ENCODE peak calls at places on chromosomes 7 and 10, in seven cellular contexts. N, L, D, Y, C, T and S are unnamed samples.

GRCh38 chr10:76954838-76955237 is 682.8 kb downstream of the KCNMA1 start:
- DNase-seq in N (no peak), L (no peak), D (no peak), Y (no peak), C (no peak), T (no peak), S (no peak)

GRCh38 chr7:77684030-77684429 is 12.2 kb upstream of the RSBN1L start:
- DNase-seq in N (peak; percentile 44), L (peak; percentile 51), D (no peak), Y (peak; percentile 35), C (no peak), T (peak; percentile 18), S (no peak)

GRCh38 chr7:106542550-106543220 is 118.3 kb downstream of the CCDC71L start:
- DNase-seq in N (peak; percentile 86), L (peak; percentile 20), D (peak; percentile 17), Y (no peak), C (no peak), T (peak; percentile 66), S (no peak)

GRCh38 chr7:139830292-139830691 is 1.2 kb downstream of the TBXAS1 start:
- DNase-seq in N (peak; percentile 36), L (no peak), D (no peak), Y (no peak), C (no peak), T (no peak), S (no peak)

GRCh38 chr10:69340695-69341094 is 62.4 kb downstream of the HK1 start:
- DNase-seq in N (no peak), L (no peak), D (no peak), Y (no peak), C (no peak), T (no peak), S (no peak)

GRCh38 chr7:101728128-101728527 is 89.3 kb upstream of the CUX1 start:
- DNase-seq in N (no peak), L (no peak), D (no peak), Y (no peak), C (no peak), T (no peak), S (no peak)

GRCh38 chr10:14782691-14783363 is 8.1 kb upstream of the FAM107B start:
- DNase-seq in N (peak; percentile 2), L (no peak), D (no peak), Y (no peak), C (no peak), T (no peak), S (no peak)

GRCh38 chr7:152076324-152076821 is 50.9 kb downstream of the GALNT11 start:
- DNase-seq in N (no peak), L (no peak), D (peak; percentile 17), Y (peak; percentile 77), C (no peak), T (peak; percentile 18), S (no peak)

GRCh38 chr7:115747174-115747573 is 283.4 kb downstream of the TFEC start:
- DNase-seq in N (no peak), L (no peak), D (no peak), Y (no peak), C (no peak), T (no peak), S (no peak)

GRCh38 chr10:114881916-114882315 is 56.1 kb upstream of the TRUB1 start:
- DNase-seq in N (no peak), L (no peak), D (no peak), Y (no peak), C (no peak), T (no peak), S (no peak)

GRCh38 chr7:134619627-134620331 is 26.9 kb upstream of the BPGM start:
- DNase-seq in N (peak; percentile 96), L (no peak), D (no peak), Y (no peak), C (no peak), T (no peak), S (no peak)

GRCh38 chr10:120205368-120206018 is 251.5 kb upstream of the PLPP4 start:
- DNase-seq in N (no peak), L (no peak), D (no peak), Y (no peak), C (no peak), T (no peak), S (no peak)

GRCh38 chr10:58932126-58932525 is 244.3 kb upstream of the PHYHIPL start:
- DNase-seq in N (peak; percentile 97), L (no peak), D (no peak), Y (no peak), C (no peak), T (no peak), S (no peak)

GRCh38 chr7:150514748-150515222 is at the start of gene GIMAP7:
- DNase-seq in N (no peak), L (no peak), D (peak; percentile 77), Y (no peak), C (no peak), T (no peak), S (peak; percentile 48)

GRCh38 chr10:15144788-15145187 is 23.7 kb downstream of the NMT2 start:
- DNase-seq in N (peak; percentile 52), L (no peak), D (no peak), Y (no peak), C (no peak), T (no peak), S (no peak)

GRCh38 chr10:97676770-97677581 is 10.1 kb downstream of the AVPI1 start:
- DNase-seq in N (peak; percentile 48), L (no peak), D (peak; percentile 59), Y (peak; percentile 55), C (no peak), T (peak; percentile 69), S (peak; percentile 24)

GRCh38 chr7:92735707-92736106 is 100.7 kb downstream of the CDK6 start:
- DNase-seq in N (peak; percentile 83), L (no peak), D (no peak), Y (no peak), C (no peak), T (no peak), S (no peak)

GRCh38 chr7:43398831-43399230 is 184.1 kb upstream of the STK17A start:
- DNase-seq in N (no peak), L (no peak), D (no peak), Y (no peak), C (no peak), T (no peak), S (no peak)

GRCh38 chr10:87093461-87094372 is 926 bp downstream of the GLUD1 start:
- DNase-seq in N (peak; percentile 43), L (peak; percentile 70), D (peak; percentile 46), Y (peak; percentile 66), C (peak; percentile 64), T (peak; percentile 68), S (peak; percentile 46)

GRCh38 chr10:46520381-46520780 is 36.1 kb downstream of the GPRIN2 start:
- DNase-seq in N (no peak), L (no peak), D (no peak), Y (no peak), C (no peak), T (no peak), S (no peak)

DNA sequence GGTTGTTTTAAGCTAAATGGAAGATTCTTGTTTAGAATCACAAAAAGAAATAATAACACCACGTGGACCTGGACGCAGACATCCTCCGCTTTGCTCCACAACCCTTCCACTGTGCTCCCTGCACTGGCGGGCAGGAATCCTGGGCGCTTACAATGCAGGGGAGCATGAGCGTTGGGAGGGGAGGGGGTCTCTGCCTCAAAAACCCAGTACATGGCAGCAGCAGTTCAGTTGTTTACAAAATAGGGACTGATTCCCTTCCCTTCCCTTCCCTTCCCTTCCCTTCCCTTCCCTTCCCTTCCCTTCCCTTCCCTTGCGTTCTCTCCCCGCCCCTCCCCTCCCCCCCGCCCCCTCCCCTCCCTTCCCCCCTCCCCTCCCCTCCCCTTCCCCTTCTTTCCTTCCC is 169.6 kb upstream of the ITGB1 start:
- DNase-seq in N (no peak), L (no peak), D (no peak), Y (no peak), C (no peak), T (no peak), S (no peak)
- H3K9me3 ChIP-seq in N (no peaks in the 10 kb centered on the region), L (no peaks in the 10 kb centered on the region), D (no peaks in the 10 kb centered on the region), Y (no peaks in the 10 kb centered on the region), C (no peaks in the 10 kb centered on the region), T (no peaks in the 10 kb centered on the region), S (no peaks in the 10 kb centered on the region)

GRCh38 chr10:107803541-107803940 is 639.0 kb upstream of the SORCS1 start:
- DNase-seq in N (no peak), L (no peak), D (no peak), Y (no peak), C (no peak), T (no peak), S (no peak)

GRCh38 chr10:107800061-107800460 is 635.6 kb upstream of the SORCS1 start:
- DNase-seq in N (no peak), L (no peak), D (no peak), Y (no peak), C (no peak), T (no peak), S (no peak)

GRCh38 chr10:107809889-107810288 is 645.4 kb upstream of the SORCS1 start:
- DNase-seq in N (no peak), L (no peak), D (no peak), Y (no peak), C (no peak), T (no peak), S (no peak)

GRCh38 chr10:107806006-107806405 is 641.5 kb upstream of the SORCS1 start:
- DNase-seq in N (no peak), L (no peak), D (no peak), Y (no peak), C (no peak), T (no peak), S (no peak)
- H3K9me3 ChIP-seq in N (no peaks in the 10 kb centered on the region), L (no peaks in the 10 kb centered on the region), D (peaks cover 4% of the 10 kb centered on the region), Y (no peaks in the 10 kb centered on the region), C (no peaks in the 10 kb centered on the region), T (no peaks in the 10 kb centered on the region), S (no peaks in the 10 kb centered on the region)

DNA sequence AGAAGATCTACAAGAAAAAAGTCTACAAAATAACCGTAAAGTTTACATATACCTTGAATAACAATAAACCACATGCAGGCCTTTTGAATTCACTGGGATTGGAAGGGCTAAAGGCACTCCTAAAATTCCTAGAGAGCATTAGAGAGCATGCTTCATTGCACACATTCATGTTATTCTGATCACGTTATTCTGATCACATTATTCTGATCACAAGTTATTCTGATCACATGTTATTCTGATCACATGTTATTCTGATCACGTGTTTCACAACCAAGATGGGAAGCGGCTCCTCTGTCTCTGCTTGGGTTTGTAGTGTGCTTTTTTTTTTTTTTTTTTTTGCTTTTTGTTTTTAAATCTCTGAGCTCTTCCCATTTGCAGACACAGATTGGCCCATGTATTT is 20.5 kb downstream of the ADARB2 start:
- DNase-seq in N (no peak), L (no peak), D (no peak), Y (no peak), C (no peak), T (no peak), S (no peak)
- H3K9me3 ChIP-seq in N (no peaks in the 10 kb centered on the region), L (no peaks in the 10 kb centered on the region), D (no peaks in the 10 kb centered on the region), Y (no peaks in the 10 kb centered on the region), C (no peaks in the 10 kb centered on the region), T (no peaks in the 10 kb centered on the region), S (no peaks in the 10 kb centered on the region)

DNA sequence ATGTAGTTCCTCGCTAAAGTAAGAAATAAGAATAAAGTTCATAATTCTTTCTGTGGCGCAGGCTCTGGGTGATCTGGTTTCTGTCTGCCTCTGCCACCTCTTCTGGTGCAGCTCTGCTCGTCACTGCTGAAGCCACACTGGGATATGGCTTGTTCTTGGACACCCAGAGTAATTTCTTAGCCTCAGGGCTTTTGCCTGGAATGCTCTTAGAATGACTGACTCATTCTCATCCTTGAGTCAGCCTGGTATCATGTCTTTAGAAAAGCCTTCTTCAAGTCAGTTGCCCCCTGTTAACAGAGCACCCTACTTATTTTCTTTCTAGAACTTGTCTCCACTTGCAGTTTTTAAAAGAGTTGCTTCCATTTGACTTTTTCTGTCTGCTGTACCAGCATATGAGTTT is 2.0 kb downstream of the ZSCAN25 start:
- DNase-seq in N (peak; percentile 21), L (no peak), D (no peak), Y (no peak), C (no peak), T (no peak), S (no peak)
- H3K9me3 ChIP-seq in N (no peaks in the 10 kb centered on the region), L (no peaks in the 10 kb centered on the region), D (no peaks in the 10 kb centered on the region), Y (no peaks in the 10 kb centered on the region), C (no peaks in the 10 kb centered on the region), T (no peaks in the 10 kb centered on the region), S (no peaks in the 10 kb centered on the region)